ENCODE peak calls at places on chromosome 17, in six cellular contexts. I, D, A, B, Z and X are unnamed samples.

GRCh38 chr17:31535581-31535981 is 144.1 kb downstream of the RAB11FIP4 start:
- DNase-seq in I (no peak), D (no peak), A (no peak), B (no peak), Z (no peak), X (no peak)

GRCh38 chr17:45770632-45771472 is 13.3 kb upstream of the CRHR1 start:
- DNase-seq in I (no peak), D (no peak), A (no peak), B (no peak), Z (no peak), X (no peak)

GRCh38 chr17:38919316-38920078 is 5.9 kb upstream of the LASP1NB start:
- DNase-seq in I (peak; percentile 23), D (no peak), A (no peak), B (no peak), Z (no peak), X (no peak)

GRCh38 chr17:82272495-82273326 is 789 bp downstream of the CSNK1D start:
- DNase-seq in I (no peak), D (no peak), A (peak; percentile 59), B (peak; percentile 16), Z (peak; percentile 19), X (no peak)

GRCh38 chr17:7063518-7064094 is 16.4 kb downstream of the CLEC10A start:
- DNase-seq in I (no peak), D (peak; percentile 21), A (no peak), B (no peak), Z (no peak), X (no peak)

GRCh38 chr17:5557485-5557884 is 26.8 kb downstream of the NLRP1 start:
- DNase-seq in I (no peak), D (peak; percentile 61), A (no peak), B (no peak), Z (peak; percentile 38), X (peak; percentile 51)

GRCh38 chr17:37493249-37494027 is 3.7 kb downstream of the DUSP14 start:
- DNase-seq in I (no peak), D (peak; percentile 94), A (no peak), B (no peak), Z (peak; percentile 82), X (peak; percentile 94)

GRCh38 chr17:68768804-68769203 is 167.6 kb upstream of the FAM20A start:
- DNase-seq in I (no peak), D (no peak), A (no peak), B (no peak), Z (no peak), X (peak; percentile 7)

GRCh38 chr17:49180303-49180702 is 30.1 kb downstream of the GNGT2 start:
- DNase-seq in I (peak; percentile 73), D (peak; percentile 70), A (peak; percentile 66), B (peak; percentile 52), Z (peak; percentile 62), X (peak; percentile 73)

GRCh38 chr17:35002876-35003551 is 22.7 kb downstream of the LIG3 start:
- DNase-seq in I (peak; percentile 77), D (peak; percentile 77), A (peak; percentile 42), B (no peak), Z (peak; percentile 12), X (peak; percentile 66)

GRCh38 chr17:79113699-79114098 is 39.1 kb downstream of the ENGASE start:
- DNase-seq in I (no peak), D (no peak), A (no peak), B (no peak), Z (no peak), X (no peak)

GRCh38 chr17:62882284-62882683 is 74.2 kb upstream of the MARCHF10 start:
- DNase-seq in I (no peak), D (no peak), A (no peak), B (no peak), Z (no peak), X (peak; percentile 28)
- TF ChIP-seq CTCF in I (no peak), D (no peak), A (no peak), B (no peak), Z (no peak), X (no peak)

GRCh38 chr17:44627513-44627912 is 28.8 kb upstream of the MEIOC start:
- DNase-seq in I (no peak), D (no peak), A (no peak), B (no peak), Z (no peak), X (no peak)
- H3K4me3 ChIP-seq in I (no peak overlapping the region), D (no peak overlapping the region), A (no peak overlapping the region), B (no peak overlapping the region), Z (no peak overlapping the region), X (no peak overlapping the region)

GRCh38 chr17:28612936-28613872 is 781 bp downstream of the RSKR start:
- DNase-seq in I (peak; percentile 33), D (peak; percentile 70), A (peak; percentile 37), B (peak; percentile 11), Z (peak; percentile 39), X (peak; percentile 59)
- TF ChIP-seq CTCF in I (no peak), D (peak; percentile 86), A (peak; percentile 73), B (peak; percentile 74), Z (peak; percentile 75), X (peak; percentile 75)

DNA sequence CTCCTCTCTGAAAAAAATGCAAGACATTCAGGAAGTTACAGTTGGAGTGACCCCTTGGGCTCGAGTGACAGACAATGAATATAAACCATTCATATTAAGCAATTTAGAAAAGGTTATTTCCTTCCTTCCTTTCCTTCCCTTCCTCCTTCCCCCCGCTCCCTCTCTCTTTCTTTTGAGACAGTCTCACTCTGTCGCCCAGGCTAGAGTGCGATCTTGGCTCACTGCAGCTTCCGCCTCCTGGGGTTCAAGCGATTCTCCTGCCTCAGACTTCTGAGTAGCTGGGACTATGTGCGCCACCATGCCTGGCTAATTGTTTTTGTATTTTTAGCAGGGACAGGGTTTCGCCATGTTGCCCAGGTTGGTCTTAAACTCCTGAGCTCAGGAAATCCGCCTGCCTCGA is 13.2 kb downstream of the PSMD12 start:
- DNase-seq in I (no peak), D (no peak), A (no peak), B (no peak), Z (no peak), X (no peak)
- H3K4me3 ChIP-seq in I (no peak overlapping the region), D (no peak overlapping the region), A (no peak overlapping the region), B (no peak overlapping the region), Z (no peak overlapping the region), X (no peak overlapping the region)